ENCODE peak calls at places on chromosome X, in nine cellular contexts. X is retinal pigment epithelial cell, V is IMR-90, W is tibial artery, E is mammary epithelial cell, P is colonic mucosa, G is transverse colon, J is AG04449, O is A549. D is an unnamed sample.

GRCh38 chrX:103629295-103630170 is 758 bp downstream of the TCEAL1 start:
- DNase-seq in O (peak), X (no peak), V (peak), E (peak), J (no peak), P (peak), W (peak), G (peak), D (no peak)

GRCh38 chrX:155333701-155334100 is 713 bp downstream of the CLIC2 start:
- DNase-seq in X (no peak), G (no peak), O (no peak), E (no peak), J (no peak), W (no peak), P (no peak), V (no peak), D (no peak)

GRCh38 chrX:65999029-65999562 is 40.8 kb downstream of the VSIG4 start:
- DNase-seq in O (no peak), E (no peak), J (no peak), G (no peak), X (no peak), P (no peak), V (no peak), W (no peak), D (no peak)

GRCh38 chrX:40158036-40158706 is 60.4 kb upstream of the BCOR start:
- DNase-seq in W (no peak), P (no peak), E (no peak), J (no peak), V (peak), X (no peak), O (peak), G (no peak), D (no peak)

GRCh38 chrX:40908026-40908425 is 172.7 kb upstream of the MED14 start:
- DNase-seq in W (no peak), X (no peak), V (peak), J (no peak), E (no peak), P (no peak), O (no peak), G (no peak), D (no peak)

GRCh38 chrX:24619647-24620046 is 27.5 kb downstream of the PCYT1B start:
- DNase-seq in J (peak), O (no peak), E (peak), P (no peak), V (peak), G (no peak), W (no peak), X (peak), D (no peak)

GRCh38 chrX:109484886-109485285 is 3.0 kb upstream of the GUCY2F start:
- DNase-seq in P (no peak), W (no peak), J (no peak), E (peak), O (no peak), X (no peak), G (no peak), V (no peak), D (no peak)

GRCh38 chrX:21735038-21735752 is 22.7 kb downstream of the SMPX start:
- DNase-seq in E (peak), X (no peak), P (no peak), J (peak), O (no peak), V (peak), W (no peak), G (no peak), D (no peak)

GRCh38 chrX:80229626-80230025 is 190.6 kb upstream of the TENT5D start:
- DNase-seq in W (no peak), P (no peak), J (no peak), X (no peak), O (no peak), V (no peak), G (no peak), E (no peak), D (no peak)

GRCh38 chrX:133741303-133741702 is 244.1 kb downstream of the GPC3 start:
- DNase-seq in W (no peak), O (no peak), X (no peak), P (no peak), G (no peak), V (peak), J (no peak), E (no peak), D (no peak)

GRCh38 chrX:7164174-7164573 is 16.2 kb upstream of the PUDP start:
- DNase-seq in J (no peak), G (no peak), P (no peak), E (no peak), W (no peak), O (no peak), X (no peak), V (no peak), D (no peak)

GRCh38 chrX:121782976-121783375 is 735.6 kb downstream of the GLUD2 start:
- DNase-seq in G (no peak), X (no peak), O (no peak), V (no peak), J (no peak), P (no peak), W (no peak), E (no peak), D (no peak)

GRCh38 chrX:15177316-15177715 is 92.6 kb downstream of the ASB9 start:
- DNase-seq in G (no peak), O (no peak), W (no peak), E (no peak), X (no peak), J (no peak), P (no peak), V (no peak), D (no peak)

GRCh38 chrX:87572911-87573310 is 55.3 kb downstream of the KLHL4 start:
- DNase-seq in E (no peak), J (no peak), W (no peak), X (peak), V (no peak), P (no peak), O (no peak), G (no peak), D (no peak)

GRCh38 chrX:134236690-134237362 is at the start of gene CCDC160:
- DNase-seq in G (peak), W (peak), O (peak), P (peak), J (no peak), X (no peak), V (no peak), E (no peak), D (no peak)

GRCh38 chrX:76127341-76127740 is 45.5 kb upstream of the PBDC1 start:
- DNase-seq in W (no peak), V (no peak), G (no peak), J (no peak), X (no peak), P (no peak), O (no peak), E (no peak), D (no peak)

GRCh38 chrX:149541521-149542047 is 772 bp downstream of the EOLA1 start:
- DNase-seq in E (no peak), V (no peak), X (no peak), W (no peak), G (no peak), P (no peak), O (no peak), J (no peak), D (no peak)

GRCh38 chrX:14591976-14592375 is 62.6 kb downstream of the GLRA2 start:
- DNase-seq in O (no peak), G (no peak), J (no peak), W (no peak), E (no peak), P (no peak), V (no peak), X (no peak), D (no peak)

GRCh38 chrX:134633832-134634231 is 24.4 kb downstream of the PLAC1 start:
- DNase-seq in V (no peak), P (no peak), E (no peak), G (no peak), X (no peak), J (no peak), O (no peak), W (no peak), D (no peak)

GRCh38 chrX:85052207-85052606 is 48.5 kb downstream of the APOOL start:
- DNase-seq in V (peak), W (no peak), X (peak), E (peak), O (no peak), J (no peak), G (no peak), P (no peak), D (no peak)

GRCh38 chrX:140274761-140275525 is 229.9 kb downstream of the SOX3 start:
- DNase-seq in J (no peak), E (peak), X (peak), G (no peak), O (no peak), V (peak), P (no peak), W (no peak), D (peak)

DNA sequence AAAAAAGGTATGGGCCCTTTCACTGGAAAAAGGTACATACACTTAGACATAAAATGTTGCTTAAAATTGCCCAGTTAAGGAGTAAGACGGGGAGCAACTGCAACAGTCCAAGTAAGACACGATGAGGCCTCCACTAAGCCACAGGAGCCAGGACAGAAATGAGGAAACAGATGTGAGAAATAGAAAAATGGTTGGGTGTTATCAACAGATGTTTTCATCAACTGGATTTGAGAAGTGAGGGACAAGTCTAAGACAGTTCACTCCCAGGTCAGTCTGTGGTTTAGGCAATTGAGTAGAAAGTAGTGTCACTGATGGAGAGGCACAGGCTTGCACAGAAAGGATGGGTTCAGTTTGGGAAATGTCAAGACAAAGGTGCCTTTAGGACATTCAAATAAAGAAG is 23.5 kb upstream of the PHF8 start:
- DNase-seq in X (no peak), O (no peak), V (no peak), G (no peak), W (no peak), J (no peak), P (no peak), E (no peak), D (no peak)
- H3K4me3 ChIP-seq in X (no peak), O (no peak), V (no peak), G (no peak), W (no peak), J (no peak), P (no peak), E (no peak), D (no peak)

GRCh38 chrX:9682861-9683260 is 82.8 kb downstream of the GPR143 start:
- DNase-seq in J (no peak), G (no peak), W (no peak), E (no peak), X (no peak), O (no peak), P (no peak), V (no peak), D (no peak)

GRCh38 chrX:9681422-9681821 is 84.2 kb downstream of the GPR143 start:
- DNase-seq in X (peak), V (peak), J (no peak), E (no peak), G (no peak), W (no peak), O (no peak), P (no peak), D (peak)

GRCh38 chrX:9683350-9683749 is 82.3 kb downstream of the GPR143 start:
- DNase-seq in X (no peak), V (no peak), J (no peak), O (no peak), W (no peak), P (no peak), G (no peak), E (no peak), D (no peak)

GRCh38 chrX:9681011-9681410 is 84.6 kb downstream of the GPR143 start:
- DNase-seq in J (no peak), P (no peak), G (no peak), W (no peak), X (no peak), O (no peak), E (no peak), V (no peak), D (no peak)

GRCh38 chrX:9682456-9682855 is 83.2 kb downstream of the GPR143 start:
- DNase-seq in E (no peak), O (no peak), V (peak), P (peak), G (peak), J (no peak), W (no peak), X (no peak), D (no peak)
- TF ChIP-seq CTCF in E (no peak), O (no peak), V (peak), P (no peak), G (peak), J (no peak), W (peak), X (peak), D (no peak)

GRCh38 chrX:31251336-31251735 is 179.5 kb upstream of the FTHL17 start:
- DNase-seq in X (no peak), G (no peak), P (no peak), O (no peak), W (no peak), J (no peak), V (peak), E (no peak), D (no peak)
- H3K4me3 ChIP-seq in X (no peak), G (no peak), P (no peak), O (no peak), W (no peak), J (no peak), V (no peak), E (no peak), D (no peak)

GRCh38 chrX:74464722-74465121 is 43.4 kb downstream of the SLC16A2 start:
- DNase-seq in X (no peak), P (no peak), E (no peak), W (no peak), O (no peak), J (no peak), V (no peak), G (no peak), D (no peak)

GRCh38 chrX:74453178-74453577 is 31.9 kb downstream of the SLC16A2 start:
- DNase-seq in G (no peak), W (no peak), V (no peak), X (no peak), J (no peak), O (no peak), P (no peak), E (peak), D (no peak)

GRCh38 chrX:74461384-74461783 is 40.1 kb downstream of the SLC16A2 start:
- DNase-seq in O (no peak), J (no peak), X (no peak), W (no peak), P (no peak), V (no peak), E (no peak), G (no peak), D (no peak)

GRCh38 chrX:74458738-74459137 is 37.4 kb downstream of the SLC16A2 start:
- DNase-seq in E (peak), X (peak), G (no peak), O (no peak), V (peak), W (no peak), J (peak), P (no peak), D (peak)
- TF ChIP-seq CTCF in E (peak), X (no peak), G (no peak), O (peak), V (peak), W (no peak), J (no peak), P (no peak), D (no peak)

DNA sequence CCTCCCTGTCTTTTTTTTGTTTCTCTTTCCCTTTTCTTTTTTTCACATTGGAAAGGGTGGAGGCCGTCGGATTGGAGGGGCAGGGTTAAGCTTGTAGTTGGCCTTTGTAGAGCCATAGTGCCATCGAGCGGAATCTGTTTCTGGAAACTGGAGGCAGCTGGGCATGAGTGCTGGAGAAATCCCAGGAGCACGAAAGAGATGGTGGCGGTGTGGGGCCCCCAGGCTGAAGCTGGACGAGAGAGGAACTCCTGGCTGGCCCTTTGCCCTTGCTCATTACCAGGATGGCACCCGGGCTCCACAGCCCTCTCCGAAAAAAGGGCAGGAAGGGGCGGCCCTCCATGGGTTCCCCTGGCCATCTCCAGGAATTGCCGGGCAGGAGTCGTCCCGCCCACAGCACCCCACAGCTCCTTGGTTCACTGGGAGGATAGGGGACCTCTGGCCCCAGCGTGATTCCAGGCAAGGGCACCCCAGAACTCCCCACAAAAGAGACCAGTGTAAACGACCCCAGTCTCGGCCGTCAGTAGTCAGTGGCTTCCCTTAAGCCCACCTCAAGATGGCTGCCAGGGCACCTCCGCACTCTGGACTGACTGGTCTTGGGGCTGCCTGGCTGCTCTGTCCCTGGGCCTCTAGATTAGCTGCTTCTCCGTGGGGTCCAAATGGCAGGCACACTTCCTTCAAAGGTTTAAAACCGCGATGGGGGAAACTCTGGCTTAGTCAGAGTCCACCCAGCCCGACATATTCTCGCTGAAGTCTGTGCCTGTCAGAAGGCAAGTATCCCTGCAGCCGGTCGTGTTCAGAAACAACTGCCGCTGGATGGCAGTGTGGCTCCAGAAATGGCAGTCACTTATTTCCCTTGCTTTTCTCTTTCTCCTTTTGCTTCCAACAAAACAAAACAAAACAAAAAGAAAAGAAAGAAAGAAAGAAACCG is 74.1 kb downstream of the NBDY start:
- DNase-seq in O (no peak), E (peak), W (peak), X (peak), J (no peak), V (peak), P (peak), G (peak), D (no peak)
- H3K4me3 ChIP-seq in O (no peak), E (peak), W (no peak), X (peak), J (no peak), V (peak), P (peak), G (no peak), D (no peak)

DNA sequence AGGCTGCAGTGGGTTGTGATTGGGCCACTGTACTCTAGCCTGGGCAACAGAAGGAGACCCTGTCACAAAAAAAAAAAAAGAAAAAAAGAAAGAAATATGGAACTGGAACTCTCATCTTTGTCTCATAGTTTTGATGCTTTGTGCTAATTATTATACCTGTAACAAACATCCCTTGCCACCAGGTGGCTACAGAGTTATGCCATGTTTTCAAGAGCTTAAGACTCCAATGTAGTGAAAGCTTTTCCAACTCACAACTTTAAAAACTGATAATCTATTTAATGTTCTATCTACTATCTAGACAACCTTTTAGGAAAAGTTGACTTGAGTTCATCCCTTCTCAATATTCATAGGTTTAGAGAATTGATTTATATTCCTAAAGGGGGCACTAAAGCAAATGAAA is 42.4 kb downstream of the HTR2C start:
- DNase-seq in E (peak), G (no peak), X (no peak), J (no peak), W (no peak), O (peak), P (no peak), V (peak), D (no peak)
- TF ChIP-seq CTCF in E (peak), G (peak), X (peak), J (no peak), W (peak), O (peak), P (peak), V (peak), D (peak)

GRCh38 chrX:100928660-100929613 is at the start of gene XKRX:
- DNase-seq in E (peak), P (peak), G (peak), J (no peak), O (peak), X (no peak), W (peak), V (no peak), D (no peak)
- H3K4me3 ChIP-seq in E (peak), P (peak), G (peak), J (peak), O (peak), X (peak), W (peak), V (peak), D (peak)

DNA sequence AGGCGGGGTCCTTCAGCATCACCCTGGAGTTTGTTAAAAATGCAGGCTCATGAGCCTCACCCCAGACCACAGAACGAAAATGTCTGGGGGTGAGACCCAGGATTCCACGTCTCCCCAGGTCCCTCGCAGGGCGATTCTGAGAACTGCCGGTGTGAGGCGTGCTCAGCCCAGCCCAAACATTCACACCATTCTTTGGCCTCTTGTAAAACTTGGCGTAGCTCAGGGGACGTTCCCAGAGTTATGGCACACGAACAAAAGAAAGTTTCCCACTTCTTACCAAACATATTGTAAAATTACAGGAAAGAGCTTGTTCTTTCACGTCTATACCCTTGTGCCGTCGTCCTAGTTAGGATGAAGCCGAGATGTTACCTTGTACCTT is 12.9 kb downstream of the CD99 start:
- DNase-seq in W (peak), X (no peak), E (peak), J (no peak), G (peak), V (no peak), P (peak), O (no peak), D (no peak)
- TF ChIP-seq CTCF in W (no peak), X (no peak), E (peak), J (no peak), G (peak), V (no peak), P (peak), O (no peak), D (no peak)